ENCODE peak calls at places on chromosomes 12 and 14, in four cellular contexts. U is stimulated activated CD4-positive, alpha-beta T cell treated with anti-CD3 and anti-CD28 coated beads, Interleukin-1b, Interleukin-23, amount 100 ng/mL, for 4 hours; V is A549; Q is NCI-H2081. A is an unnamed sample.

GRCh38 chr14:99260116-99260515 is 11.9 kb downstream of the BCL11B start:
- DNase-seq in U (no peak), V (no peak), Q (no peak), A (no peak)

GRCh38 chr12:14948672-14949071 is 10.3 kb upstream of the ERP27 start:
- DNase-seq in V (peak), U (no peak), Q (peak), A (peak)

GRCh38 chr14:73248294-73248868 is 11.1 kb downstream of the PAPLN start:
- DNase-seq in Q (no peak), V (no peak), U (no peak), A (no peak)

GRCh38 chr14:31137214-31137889 is 70.2 kb downstream of the HECTD1 start:
- DNase-seq in V (peak), U (no peak), Q (no peak), A (no peak)

GRCh38 chr12:112178796-112179195 is 53.4 kb downstream of the TRAFD1 start:
- DNase-seq in U (no peak), Q (no peak), V (no peak), A (no peak)

GRCh38 chr14:77260199-77260598 is 10.8 kb downstream of the NGB start:
- DNase-seq in Q (no peak), V (no peak), U (no peak), A (no peak)

GRCh38 chr14:83253870-83254269 is 1720.2 kb upstream of the SEL1L start:
- DNase-seq in U (no peak), V (no peak), Q (no peak), A (no peak)

GRCh38 chr12:6430990-6431353 is 13.8 kb upstream of the CD27 start:
- DNase-seq in Q (no peak), U (no peak), V (no peak), A (no peak)

GRCh38 chr12:3071107-3071506 is 6.1 kb upstream of the TSPAN9 start:
- DNase-seq in V (no peak), Q (peak), U (no peak), A (no peak)

GRCh38 chr14:89956294-89957009 is 725 bp downstream of the TDP1 start:
- DNase-seq in V (peak), Q (peak), U (peak), A (peak)

GRCh38 chr12:18723752-18724151 is 14.1 kb downstream of the PLCZ1 start:
- DNase-seq in V (peak), U (no peak), Q (no peak), A (no peak)